ENCODE peak calls at places on chromosomes 11 and 22, in eight cellular contexts. D is globus pallidus; I is frontal cortex; P is KG1; O is fibroblast of the aortic adventitia; U is SJSA1; B is CD8-positive, alpha-beta T cell; C is COR-L47. N is an unnamed sample.

GRCh38 chr11:100776212-100776896 is 89.3 kb downstream of the ARHGAP42 start:
- DNase-seq in D (no peak), I (no peak), P (no peak), O (no peak), U (no peak), B (no peak), C (no peak), N (peak; percentile 82)

GRCh38 chr11:45801723-45802315 is 3.1 kb upstream of the SLC35C1 start:
- DNase-seq in D (no peak), I (no peak), P (no peak), O (peak; percentile 29), U (no peak), B (no peak), C (no peak), N (no peak)

GRCh38 chr11:134014502-134014901 is 54.4 kb upstream of the JAM3 start:
- DNase-seq in D (no peak), I (no peak), P (no peak), O (no peak), U (no peak), B (no peak), C (peak; percentile 54), N (peak; percentile 35)

GRCh38 chr22:20650294-20651207 is 123.4 kb upstream of the SERPIND1 start:
- DNase-seq in D (no peak), I (no peak), P (no peak), O (no peak), U (no peak), B (no peak), C (no peak), N (no peak)

GRCh38 chr11:118899296-118899688 is 15.6 kb downstream of the CXCR5 start:
- DNase-seq in D (no peak), I (no peak), P (no peak), O (no peak), U (no peak), B (no peak), C (no peak), N (no peak)

GRCh38 chr22:23762866-23763578 is at the start of gene C22orf15:
- DNase-seq in D (no peak), I (no peak), P (no peak), O (peak; percentile 16), U (peak; percentile 27), B (no peak), C (no peak), N (no peak)

GRCh38 chr22:37533995-37534394 is 14.8 kb upstream of the CARD10 start:
- DNase-seq in D (no peak), I (no peak), P (no peak), O (peak; percentile 87), U (peak; percentile 60), B (no peak), C (no peak), N (peak; percentile 86)

GRCh38 chr11:128503231-128503991 is 83.9 kb downstream of the ETS1 start:
- DNase-seq in D (no peak), I (no peak), P (no peak), O (peak; percentile 68), U (peak; percentile 73), B (no peak), C (no peak), N (peak; percentile 77)

GRCh38 chr22:48727454-48728058 is 1100.1 kb downstream of the BRD1 start:
- DNase-seq in D (no peak), I (no peak), P (no peak), O (no peak), U (no peak), B (no peak), C (no peak), N (no peak)

GRCh38 chr11:122375687-122376399 is 259.8 kb upstream of the BLID start:
- DNase-seq in D (no peak), I (no peak), P (no peak), O (peak; percentile 34), U (no peak), B (no peak), C (no peak), N (peak; percentile 61)

GRCh38 chr11:117273550-117274289 is 17.4 kb upstream of the BACE1-AS start:
- DNase-seq in D (no peak), I (no peak), P (no peak), O (peak; percentile 74), U (peak; percentile 89), B (no peak), C (no peak), N (peak; percentile 83)

GRCh38 chr11:2831826-2832717 is 53.5 kb downstream of the CDKN1C start:
- DNase-seq in D (no peak), I (no peak), P (no peak), O (no peak), U (no peak), B (no peak), C (no peak), N (no peak)

GRCh38 chr11:95922536-95923440 is 1.1 kb downstream of the MTMR2 start:
- DNase-seq in D (peak; percentile 46), I (no peak), P (no peak), O (peak; percentile 34), U (peak; percentile 7), B (no peak), C (no peak), N (no peak)

GRCh38 chr11:100619484-100619883 is 67.6 kb upstream of the ARHGAP42 start:
- DNase-seq in D (no peak), I (no peak), P (no peak), O (peak; percentile 25), U (no peak), B (no peak), C (no peak), N (no peak)

GRCh38 chr22:19754701-19755144 is 5.9 kb upstream of the TBX1 start:
- DNase-seq in D (no peak), I (no peak), P (no peak), O (no peak), U (no peak), B (no peak), C (no peak), N (no peak)

GRCh38 chr22:44360686-44361381 is 48.1 kb upstream of the SHISAL1 start:
- DNase-seq in D (no peak), I (no peak), P (no peak), O (peak; percentile 93), U (peak; percentile 90), B (no peak), C (no peak), N (peak; percentile 93)

GRCh38 chr11:116582621-116583020 is 190.2 kb downstream of the BUD13 start:
- DNase-seq in D (no peak), I (no peak), P (no peak), O (no peak), U (no peak), B (no peak), C (peak; percentile 37), N (no peak)

GRCh38 chr22:45240810-45241631 is at the start of gene KIAA0930:
- DNase-seq in D (peak; percentile 79), I (peak; percentile 94), P (no peak), O (peak; percentile 63), U (no peak), B (peak; percentile 73), C (no peak), N (peak; percentile 77)

GRCh38 chr11:3786781-3787428 is 10.4 kb downstream of the NUP98 start:
- DNase-seq in D (no peak), I (no peak), P (no peak), O (peak; percentile 13), U (no peak), B (no peak), C (no peak), N (peak; percentile 55)

GRCh38 chr22:23698673-23699235 is 7.9 kb downstream of the RGL4 start:
- DNase-seq in D (no peak), I (no peak), P (no peak), O (no peak), U (no peak), B (no peak), C (no peak), N (no peak)

GRCh38 chr11:76592025-76592914 is 78.3 kb downstream of the LRRC32 start:
- DNase-seq in D (no peak), I (no peak), P (no peak), O (no peak), U (no peak), B (no peak), C (peak; percentile 81), N (no peak)

GRCh38 chr22:24968066-24968561 is 15.6 kb downstream of the KIAA1671 start:
- DNase-seq in D (no peak), I (no peak), P (no peak), O (peak; percentile 51), U (no peak), B (no peak), C (no peak), N (peak; percentile 67)

GRCh38 chr22:20319745-20320658 is at the start of gene DGCR6L:
- DNase-seq in D (peak; percentile 86), I (peak; percentile 99), P (peak; percentile 96), O (peak; percentile 90), U (peak; percentile 87), B (peak; percentile 91), C (peak; percentile 70), N (peak; percentile 97)

N was measured in astrocyte of the hippocampus.